ENCODE peak calls at places on chromosomes 7 and 10, in seven cellular contexts. X, G, Z, J, V, I and U are unnamed samples.

GRCh38 chr10:105585753-105586152 is 944.7 kb downstream of the SORCS3 start:
- DNase-seq in X (no peak), G (no peak), Z (peak; percentile 78), J (no peak), V (no peak), I (no peak), U (no peak)

GRCh38 chr7:135147899-135148721 is at the start of gene TMEM140:
- DNase-seq in X (no peak), G (no peak), Z (peak; percentile 67), J (no peak), V (no peak), I (no peak), U (peak; percentile 59)

GRCh38 chr7:32506266-32507054 is 11.2 kb downstream of the AVL9 start:
- DNase-seq in X (no peak), G (no peak), Z (peak; percentile 92), J (no peak), V (peak; percentile 71), I (peak; percentile 41), U (no peak)

GRCh38 chr10:92125169-92125543 is 165.7 kb downstream of the CPEB3 start:
- DNase-seq in X (no peak), G (no peak), Z (no peak), J (no peak), V (no peak), I (no peak), U (no peak)

GRCh38 chr7:2632717-2633537 is 1.1 kb downstream of the TTYH3 start:
- DNase-seq in X (peak; percentile 67), G (peak; percentile 85), Z (peak; percentile 73), J (no peak), V (peak; percentile 57), I (no peak), U (peak; percentile 77)

GRCh38 chr7:134434701-134435100 is 24.2 kb downstream of the AKR1B1 start:
- DNase-seq in X (no peak), G (no peak), Z (no peak), J (no peak), V (no peak), I (no peak), U (no peak)

GRCh38 chr10:100482181-100482833 is 19.5 kb downstream of the WNT8B start:
- DNase-seq in X (peak; percentile 89), G (peak; percentile 80), Z (peak; percentile 49), J (peak; percentile 56), V (peak; percentile 80), I (peak; percentile 48), U (peak; percentile 76)

GRCh38 chr7:133718131-133718530 is 409.0 kb upstream of the LRGUK start:
- DNase-seq in X (no peak), G (no peak), Z (no peak), J (no peak), V (no peak), I (no peak), U (no peak)

GRCh38 chr10:18345308-18345707 is 205.1 kb downstream of the CACNB2 start:
- DNase-seq in X (no peak), G (no peak), Z (no peak), J (no peak), V (no peak), I (no peak), U (no peak)

DNA sequence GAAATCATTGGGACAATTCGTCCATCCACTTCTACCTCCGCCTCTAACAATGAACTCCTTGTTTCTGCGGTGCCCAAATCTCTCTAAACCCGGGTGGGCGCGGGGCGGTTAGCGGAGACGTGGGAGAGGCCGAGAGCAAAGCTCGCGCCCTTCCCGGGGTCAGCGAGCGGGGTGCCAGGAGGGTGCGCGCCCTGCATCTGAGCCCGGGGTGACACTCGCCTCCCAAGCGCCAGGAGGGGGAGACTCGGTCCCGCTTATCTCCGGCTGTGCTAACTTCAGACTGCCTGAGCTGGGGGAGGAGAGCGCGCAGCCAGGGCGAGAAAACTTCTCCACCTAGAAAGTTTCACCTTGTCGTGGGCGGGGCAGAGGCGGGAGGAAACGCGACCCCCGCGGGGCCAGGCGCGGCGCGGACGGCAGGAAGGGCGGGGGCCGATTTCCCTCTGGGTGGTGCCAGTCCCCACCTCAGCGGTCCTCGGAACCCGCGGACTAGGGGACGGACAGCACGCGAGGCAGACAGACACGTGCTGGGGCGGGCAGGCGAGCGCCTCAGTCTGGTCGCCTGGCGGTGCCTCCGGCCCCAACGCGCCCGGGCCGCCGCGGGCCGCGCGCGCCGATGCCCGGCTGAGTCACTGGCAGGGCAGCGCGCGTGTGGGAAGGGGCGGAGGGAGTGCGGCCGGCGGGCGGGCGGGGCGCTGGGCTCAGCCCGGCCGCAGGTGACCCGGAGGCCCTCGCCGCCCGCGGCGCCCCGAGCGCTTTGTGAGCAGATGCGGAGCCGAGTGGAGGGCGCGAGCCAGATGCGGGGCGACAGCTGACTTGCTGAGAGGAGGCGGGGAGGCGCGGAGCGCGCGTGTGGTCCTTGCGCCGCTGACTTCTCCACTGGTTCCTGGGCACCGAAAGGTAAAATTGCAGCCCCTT is at the start of gene MET:
- DNase-seq in X (peak; percentile 80), G (peak; percentile 85), Z (peak; percentile 86), J (peak; percentile 43), V (peak; percentile 88), I (no peak), U (peak; percentile 81)
- TF ChIP-seq CTCF in X (peak; percentile 64), G (peak; percentile 52), Z (peak; percentile 81), J (peak; percentile 5), V (peak; percentile 84), I (peak; percentile 78), U (peak; percentile 25)

GRCh38 chr10:47336387-47337134 is 11.6 kb upstream of the RBP3 start:
- DNase-seq in X (no peak), G (no peak), Z (no peak), J (no peak), V (no peak), I (no peak), U (no peak)
- TF ChIP-seq CTCF in X (no peak), G (no peak), Z (no peak), J (no peak), V (no peak), I (no peak), U (no peak)

GRCh38 chr10:77296534-77297369 is 340.9 kb downstream of the KCNMA1 start:
- DNase-seq in X (no peak), G (no peak), Z (no peak), J (no peak), V (no peak), I (no peak), U (no peak)
- TF ChIP-seq CTCF in X (no peak), G (no peak), Z (no peak), J (no peak), V (no peak), I (no peak), U (no peak)

GRCh38 chr7:20311743-20312042 is 19.0 kb upstream of the ITGB8 start:
- DNase-seq in X (no peak), G (no peak), Z (no peak), J (no peak), V (no peak), I (no peak), U (no peak)

GRCh38 chr7:20307901-20308300 is 22.8 kb upstream of the ITGB8 start:
- DNase-seq in X (no peak), G (no peak), Z (no peak), J (no peak), V (no peak), I (no peak), U (no peak)

GRCh38 chr7:20312562-20312961 is 18.1 kb upstream of the ITGB8 start:
- DNase-seq in X (no peak), G (no peak), Z (no peak), J (no peak), V (no peak), I (no peak), U (no peak)

GRCh38 chr7:20314216-20314615 is 16.5 kb upstream of the ITGB8 start:
- DNase-seq in X (no peak), G (no peak), Z (no peak), J (no peak), V (no peak), I (no peak), U (no peak)

DNA sequence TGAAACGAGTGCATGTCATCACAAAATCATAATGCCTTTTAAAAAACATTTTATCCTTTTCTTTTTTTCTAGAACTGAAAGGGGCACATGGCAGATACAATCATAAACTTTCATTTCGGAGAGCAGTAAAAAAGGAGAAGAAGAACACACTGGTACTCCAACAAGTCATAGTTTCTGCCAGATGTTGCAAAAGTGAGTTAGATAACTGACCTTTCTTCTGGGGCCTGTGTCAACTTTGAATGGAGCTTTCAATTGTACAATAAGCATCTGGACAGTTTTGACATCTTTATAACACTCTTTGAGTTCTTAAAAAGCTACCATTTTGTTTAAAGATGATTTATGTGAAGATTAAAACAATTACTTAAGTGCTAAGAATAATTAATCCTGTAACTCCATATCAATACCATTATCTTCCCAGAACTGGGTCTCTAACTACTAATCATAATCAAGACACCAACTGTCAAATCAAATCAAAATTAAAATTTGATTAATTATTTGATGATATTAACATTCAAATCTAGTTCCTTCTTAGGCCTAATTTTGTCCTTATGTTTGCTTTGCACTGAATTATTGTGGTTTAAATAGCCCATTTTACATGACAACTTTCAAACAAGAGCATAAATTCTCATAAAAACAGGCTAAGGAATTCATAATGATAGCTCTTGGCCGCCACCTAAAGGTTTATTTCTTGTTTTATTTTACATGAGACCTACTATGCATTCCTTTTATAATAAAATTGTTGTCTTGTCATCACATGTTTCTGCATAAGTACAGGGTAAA is 19.5 kb upstream of the ITGB8 start:
- DNase-seq in X (peak; percentile 22), G (no peak), Z (peak; percentile 59), J (no peak), V (no peak), I (no peak), U (no peak)
- TF ChIP-seq CTCF in X (peak; percentile 48), G (peak; percentile 24), Z (peak; percentile 32), J (peak; percentile 59), V (peak; percentile 62), I (peak; percentile 22), U (no peak)